ENCODE peak calls at places on chromosomes 2 and 18, in eight cellular contexts. One of them, this sample, is unnamed.

GRCh38 chr18:21686282-21687105 is 18.1 kb downstream of the ABHD3 start:
- DNase-seq in H9: no peak
- DNase-seq in cardiac muscle cell: peak; percentile 17
- DNase-seq in GM23338: no peak
- DNase-seq in left ventricle myocardium inferior: no peak
- DNase-seq in astrocyte: no peak
- DNase-seq in tibial nerve: no peak
- DNase-seq in lower lobe of right lung: no peak
- DNase-seq in this sample: no peak

GRCh38 chr2:83305758-83306378 is 1153.2 kb downstream of the SUCLG1 start:
- DNase-seq in cardiac muscle cell: no peak
- DNase-seq in astrocyte: no peak
- DNase-seq in tibial nerve: no peak
- DNase-seq in H9: no peak
- DNase-seq in left ventricle myocardium inferior: no peak
- DNase-seq in GM23338: no peak
- DNase-seq in lower lobe of right lung: no peak
- DNase-seq in this sample: no peak

GRCh38 chr2:128594953-128595677 is 276.4 kb upstream of the HS6ST1 start:
- DNase-seq in cardiac muscle cell: no peak
- DNase-seq in lower lobe of right lung: no peak
- DNase-seq in left ventricle myocardium inferior: no peak
- DNase-seq in astrocyte: no peak
- DNase-seq in tibial nerve: no peak
- DNase-seq in GM23338: no peak
- DNase-seq in H9: no peak
- DNase-seq in this sample: no peak

GRCh38 chr2:171430516-171431410 is 3.0 kb downstream of the METTL8 start:
- DNase-seq in left ventricle myocardium inferior: no peak
- DNase-seq in tibial nerve: no peak
- DNase-seq in astrocyte: no peak
- DNase-seq in GM23338: no peak
- DNase-seq in lower lobe of right lung: no peak
- DNase-seq in H9: peak; percentile 55
- DNase-seq in cardiac muscle cell: peak; percentile 49
- DNase-seq in this sample: no peak

GRCh38 chr2:109663721-109664120 is 49.6 kb downstream of the SOWAHC start:
- DNase-seq in lower lobe of right lung: no peak
- DNase-seq in left ventricle myocardium inferior: peak; percentile 53
- DNase-seq in H9: no peak
- DNase-seq in astrocyte: peak; percentile 87
- DNase-seq in cardiac muscle cell: peak; percentile 61
- DNase-seq in GM23338: no peak
- DNase-seq in tibial nerve: peak; percentile 35
- DNase-seq in this sample: no peak

GRCh38 chr2:60555066-60555793 is 1.8 kb upstream of the BCL11A start:
- DNase-seq in lower lobe of right lung: peak; percentile 69
- DNase-seq in left ventricle myocardium inferior: peak; percentile 28
- DNase-seq in tibial nerve: no peak
- DNase-seq in GM23338: peak; percentile 74
- DNase-seq in astrocyte: peak; percentile 51
- DNase-seq in H9: peak; percentile 66
- DNase-seq in cardiac muscle cell: peak; percentile 82
- DNase-seq in this sample: no peak

GRCh38 chr2:199716807-199717586 is 134.0 kb downstream of the FTCDNL1 start:
- DNase-seq in H9: no peak
- DNase-seq in lower lobe of right lung: no peak
- DNase-seq in cardiac muscle cell: peak; percentile 43
- DNase-seq in GM23338: no peak
- DNase-seq in tibial nerve: no peak
- DNase-seq in left ventricle myocardium inferior: no peak
- DNase-seq in astrocyte: no peak
- DNase-seq in this sample: no peak

GRCh38 chr2:63086687-63087086 is 36.1 kb downstream of the OTX1 start:
- DNase-seq in tibial nerve: no peak
- DNase-seq in cardiac muscle cell: no peak
- DNase-seq in left ventricle myocardium inferior: no peak
- DNase-seq in GM23338: no peak
- DNase-seq in astrocyte: no peak
- DNase-seq in lower lobe of right lung: no peak
- DNase-seq in H9: no peak
- DNase-seq in this sample: no peak

GRCh38 chr18:79816981-79817606 is 19.4 kb downstream of the KCNG2 start:
- DNase-seq in cardiac muscle cell: no peak
- DNase-seq in H9: no peak
- DNase-seq in astrocyte: no peak
- DNase-seq in GM23338: no peak
- DNase-seq in lower lobe of right lung: no peak
- DNase-seq in tibial nerve: no peak
- DNase-seq in left ventricle myocardium inferior: no peak
- DNase-seq in this sample: no peak

GRCh38 chr2:71605781-71606241 is 152.4 kb downstream of the DYSF start:
- DNase-seq in left ventricle myocardium inferior: peak; percentile 31
- DNase-seq in GM23338: no peak
- DNase-seq in tibial nerve: no peak
- DNase-seq in H9: peak; percentile 20
- DNase-seq in cardiac muscle cell: no peak
- DNase-seq in astrocyte: no peak
- DNase-seq in lower lobe of right lung: peak; percentile 25
- DNase-seq in this sample: no peak

GRCh38 chr2:52474091-52474490 is 1293.5 kb upstream of the CHAC2 start:
- DNase-seq in lower lobe of right lung: no peak
- DNase-seq in astrocyte: no peak
- DNase-seq in left ventricle myocardium inferior: no peak
- DNase-seq in tibial nerve: no peak
- DNase-seq in cardiac muscle cell: no peak
- DNase-seq in GM23338: no peak
- DNase-seq in H9: no peak
- DNase-seq in this sample: no peak

GRCh38 chr2:190953257-190953656 is 60.7 kb downstream of the STAT1 start:
- DNase-seq in cardiac muscle cell: no peak
- DNase-seq in tibial nerve: no peak
- DNase-seq in left ventricle myocardium inferior: no peak
- DNase-seq in lower lobe of right lung: no peak
- DNase-seq in astrocyte: no peak
- DNase-seq in GM23338: no peak
- DNase-seq in H9: no peak
- DNase-seq in this sample: no peak

GRCh38 chr18:22912835-22913234 is 20.3 kb upstream of the RBBP8 start:
- DNase-seq in H9: no peak
- DNase-seq in astrocyte: peak; percentile 76
- DNase-seq in lower lobe of right lung: no peak
- DNase-seq in left ventricle myocardium inferior: no peak
- DNase-seq in cardiac muscle cell: no peak
- DNase-seq in tibial nerve: no peak
- DNase-seq in GM23338: no peak
- DNase-seq in this sample: no peak

GRCh38 chr2:191910518-191910917 is 63.6 kb upstream of the CAVIN2 start:
- DNase-seq in astrocyte: peak; percentile 89
- DNase-seq in tibial nerve: no peak
- DNase-seq in left ventricle myocardium inferior: no peak
- DNase-seq in H9: no peak
- DNase-seq in cardiac muscle cell: no peak
- DNase-seq in lower lobe of right lung: no peak
- DNase-seq in GM23338: no peak
- DNase-seq in this sample: no peak

GRCh38 chr2:207219716-207220414 is 54.1 kb upstream of the KLF7 start:
- DNase-seq in left ventricle myocardium inferior: no peak
- DNase-seq in H9: no peak
- DNase-seq in astrocyte: peak; percentile 85
- DNase-seq in cardiac muscle cell: no peak
- DNase-seq in GM23338: peak; percentile 21
- DNase-seq in lower lobe of right lung: no peak
- DNase-seq in tibial nerve: no peak
- DNase-seq in this sample: no peak

GRCh38 chr2:42340045-42340937 is 20.7 kb downstream of the COX7A2L start:
- DNase-seq in left ventricle myocardium inferior: no peak
- DNase-seq in astrocyte: no peak
- DNase-seq in H9: no peak
- DNase-seq in lower lobe of right lung: no peak
- DNase-seq in tibial nerve: no peak
- DNase-seq in GM23338: no peak
- DNase-seq in cardiac muscle cell: no peak
- DNase-seq in this sample: no peak

GRCh38 chr18:66640431-66640830 is 36.5 kb upstream of the CDH19 start:
- DNase-seq in tibial nerve: peak; percentile 35
- DNase-seq in left ventricle myocardium inferior: peak; percentile 44
- DNase-seq in astrocyte: peak; percentile 4
- DNase-seq in cardiac muscle cell: no peak
- DNase-seq in GM23338: no peak
- DNase-seq in lower lobe of right lung: no peak
- DNase-seq in H9: no peak
- DNase-seq in this sample: no peak

GRCh38 chr2:102704531-102704930 is 57.3 kb upstream of the TMEM182 start:
- DNase-seq in lower lobe of right lung: no peak
- DNase-seq in GM23338: peak; percentile 28
- DNase-seq in cardiac muscle cell: peak; percentile 83
- DNase-seq in left ventricle myocardium inferior: no peak
- DNase-seq in astrocyte: no peak
- DNase-seq in tibial nerve: no peak
- DNase-seq in H9: peak; percentile 32
- DNase-seq in this sample: no peak

GRCh38 chr2:55009277-55010055 is 40.8 kb downstream of the RTN4 start:
- DNase-seq in astrocyte: no peak
- DNase-seq in cardiac muscle cell: no peak
- DNase-seq in left ventricle myocardium inferior: no peak
- DNase-seq in H9: no peak
- DNase-seq in lower lobe of right lung: no peak
- DNase-seq in GM23338: no peak
- DNase-seq in tibial nerve: no peak
- DNase-seq in this sample: no peak
- H3K4me1 ChIP-seq in astrocyte: peaks cover 30% of the 10 kb centered on the region
- H3K4me1 ChIP-seq in cardiac muscle cell: peaks cover 65% of the 10 kb centered on the region
- H3K4me1 ChIP-seq in left ventricle myocardium inferior: peaks cover 91% of the 10 kb centered on the region
- H3K4me1 ChIP-seq in H9: peaks cover 3% of the 10 kb centered on the region
- H3K4me1 ChIP-seq in lower lobe of right lung: peaks cover 90% of the 10 kb centered on the region
- H3K4me1 ChIP-seq in GM23338: peaks cover 67% of the 10 kb centered on the region
- H3K4me1 ChIP-seq in tibial nerve: peaks cover 61% of the 10 kb centered on the region
- H3K4me1 ChIP-seq in this sample: no peaks in the 10 kb centered on the region

DNA sequence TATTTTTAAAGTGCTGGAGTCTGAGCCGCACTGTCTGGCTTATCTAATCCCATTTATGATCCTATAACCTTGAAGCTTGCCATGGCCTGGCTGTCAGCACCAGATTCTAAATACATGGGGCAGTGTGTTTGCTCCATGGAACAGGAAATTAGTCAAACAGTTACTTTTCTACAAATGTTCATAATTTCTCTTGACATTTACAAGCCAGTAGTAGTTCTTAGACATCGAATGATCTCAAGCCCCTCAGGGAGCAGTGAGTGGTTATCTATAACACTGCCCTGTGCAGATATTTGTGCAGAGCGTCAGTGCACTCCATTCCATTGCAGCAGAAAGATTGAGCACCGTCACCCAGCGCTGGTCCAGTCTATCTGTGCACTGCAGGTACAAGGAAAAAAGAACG is 205.2 kb downstream of the AGPS start:
- DNase-seq in tibial nerve: no peak
- DNase-seq in left ventricle myocardium inferior: no peak
- DNase-seq in H9: no peak
- DNase-seq in GM23338: no peak
- DNase-seq in cardiac muscle cell: no peak
- DNase-seq in lower lobe of right lung: no peak
- DNase-seq in astrocyte: no peak
- DNase-seq in this sample: no peak
- H3K4me1 ChIP-seq in tibial nerve: no peaks in the 10 kb centered on the region
- H3K4me1 ChIP-seq in left ventricle myocardium inferior: peaks cover 21% of the 10 kb centered on the region
- H3K4me1 ChIP-seq in H9: peaks cover 2% of the 10 kb centered on the region
- H3K4me1 ChIP-seq in GM23338: peaks cover 20% of the 10 kb centered on the region
- H3K4me1 ChIP-seq in cardiac muscle cell: peaks cover 11% of the 10 kb centered on the region
- H3K4me1 ChIP-seq in lower lobe of right lung: no peaks in the 10 kb centered on the region
- H3K4me1 ChIP-seq in astrocyte: no peaks in the 10 kb centered on the region
- H3K4me1 ChIP-seq in this sample: no peaks in the 10 kb centered on the region

DNA sequence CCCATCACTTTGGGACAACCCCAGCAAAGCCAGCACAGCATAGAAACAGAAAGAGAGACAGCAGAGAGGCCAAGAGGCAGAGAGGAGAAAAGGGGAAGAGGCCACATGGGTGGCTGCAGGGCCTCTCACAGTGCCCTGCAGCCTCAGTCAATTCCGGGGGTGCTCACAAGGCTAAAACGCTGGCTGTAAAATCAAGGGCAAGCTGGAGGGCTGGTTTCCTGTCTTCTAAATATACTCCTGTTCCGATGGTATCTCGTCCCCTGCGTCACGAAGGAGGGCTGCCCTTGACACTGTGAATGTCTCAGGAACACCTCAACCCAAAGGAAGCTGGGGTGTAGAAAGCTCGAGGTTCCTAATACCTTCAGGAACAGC is 166.5 kb upstream of the ID2 start:
- DNase-seq in cardiac muscle cell: no peak
- DNase-seq in astrocyte: no peak
- DNase-seq in GM23338: no peak
- DNase-seq in H9: no peak
- DNase-seq in tibial nerve: no peak
- DNase-seq in left ventricle myocardium inferior: no peak
- DNase-seq in lower lobe of right lung: no peak
- DNase-seq in this sample: no peak
- H3K4me1 ChIP-seq in cardiac muscle cell: peaks cover 5% of the 10 kb centered on the region
- H3K4me1 ChIP-seq in astrocyte: peaks cover 8% of the 10 kb centered on the region
- H3K4me1 ChIP-seq in GM23338: no peaks in the 10 kb centered on the region
- H3K4me1 ChIP-seq in H9: no peaks in the 10 kb centered on the region
- H3K4me1 ChIP-seq in tibial nerve: peaks cover 4% of the 10 kb centered on the region
- H3K4me1 ChIP-seq in left ventricle myocardium inferior: peaks cover 33% of the 10 kb centered on the region
- H3K4me1 ChIP-seq in lower lobe of right lung: peaks cover 12% of the 10 kb centered on the region
- H3K4me1 ChIP-seq in this sample: no peaks in the 10 kb centered on the region

GRCh38 chr2:240566203-240567136 is 1.8 kb upstream of the RNPEPL1 start:
- DNase-seq in astrocyte: peak; percentile 51
- DNase-seq in tibial nerve: peak; percentile 88
- DNase-seq in left ventricle myocardium inferior: peak; percentile 95
- DNase-seq in cardiac muscle cell: peak; percentile 92
- DNase-seq in lower lobe of right lung: peak; percentile 98
- DNase-seq in H9: peak; percentile 84
- DNase-seq in GM23338: peak; percentile 84
- DNase-seq in this sample: peak; percentile 49

GRCh38 chr2:240565267-240566202 is 2.7 kb upstream of the RNPEPL1 start:
- DNase-seq in astrocyte: peak; percentile 54
- DNase-seq in GM23338: no peak
- DNase-seq in left ventricle myocardium inferior: peak; percentile 76
- DNase-seq in H9: peak; percentile 22
- DNase-seq in lower lobe of right lung: peak; percentile 96
- DNase-seq in cardiac muscle cell: peak; percentile 31
- DNase-seq in tibial nerve: no peak
- DNase-seq in this sample: no peak

GRCh38 chr2:240564571-240565266 is 3.6 kb upstream of the RNPEPL1 start:
- DNase-seq in left ventricle myocardium inferior: no peak
- DNase-seq in astrocyte: no peak
- DNase-seq in H9: peak; percentile 16
- DNase-seq in cardiac muscle cell: no peak
- DNase-seq in GM23338: no peak
- DNase-seq in lower lobe of right lung: no peak
- DNase-seq in tibial nerve: no peak
- DNase-seq in this sample: no peak

GRCh38 chr2:240561325-240561971 is 1.3 kb downstream of the DUSP28 start:
- DNase-seq in astrocyte: peak; percentile 68
- DNase-seq in lower lobe of right lung: no peak
- DNase-seq in H9: no peak
- DNase-seq in left ventricle myocardium inferior: no peak
- DNase-seq in tibial nerve: no peak
- DNase-seq in cardiac muscle cell: no peak
- DNase-seq in GM23338: no peak
- DNase-seq in this sample: no peak

DNA sequence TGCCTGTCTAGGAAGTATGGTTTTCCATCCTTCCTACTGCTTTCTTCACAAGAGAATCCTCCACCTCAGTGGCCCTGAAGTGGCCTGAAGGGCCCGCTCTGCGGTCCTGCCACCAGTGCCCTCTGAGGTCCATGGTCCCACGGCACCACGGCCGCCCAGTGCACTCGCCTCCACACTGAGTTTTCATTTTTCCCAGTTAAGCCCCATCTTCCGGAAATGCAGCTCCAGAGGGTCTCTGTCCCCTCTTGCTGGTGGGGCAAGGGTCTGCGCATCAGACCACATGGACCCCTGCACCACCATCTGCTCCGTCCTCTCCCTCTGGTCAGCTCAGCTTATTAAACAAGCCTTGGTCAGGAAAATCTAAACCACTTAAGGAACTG is 4.0 kb downstream of the DUSP28 start:
- DNase-seq in astrocyte: no peak
- DNase-seq in GM23338: no peak
- DNase-seq in cardiac muscle cell: no peak
- DNase-seq in H9: peak; percentile 14
- DNase-seq in lower lobe of right lung: no peak
- DNase-seq in left ventricle myocardium inferior: no peak
- DNase-seq in tibial nerve: no peak
- DNase-seq in this sample: no peak
- H3K4me1 ChIP-seq in astrocyte: peaks cover 42% of the 10 kb centered on the region
- H3K4me1 ChIP-seq in GM23338: peaks cover 15% of the 10 kb centered on the region
- H3K4me1 ChIP-seq in cardiac muscle cell: peaks cover 24% of the 10 kb centered on the region
- H3K4me1 ChIP-seq in H9: peaks cover under 1% of the 10 kb centered on the region
- H3K4me1 ChIP-seq in lower lobe of right lung: peaks cover 72% of the 10 kb centered on the region
- H3K4me1 ChIP-seq in left ventricle myocardium inferior: peaks cover 66% of the 10 kb centered on the region
- H3K4me1 ChIP-seq in tibial nerve: peaks cover 53% of the 10 kb centered on the region
- H3K4me1 ChIP-seq in this sample: peaks cover 24% of the 10 kb centered on the region